ENCODE peak calls at places on chromosomes 1 and 21, in six cellular contexts. X, M, E, U, I and A are unnamed samples.

GRCh38 chr1:78547081-78547480 is 56.3 kb downstream of the PTGFR start:
- DNase-seq in X (no peak), M (no peak), E (no peak), U (no peak), I (no peak), A (no peak)

GRCh38 chr1:3355894-3356826 is 98.3 kb upstream of the ARHGEF16 start:
- DNase-seq in X (no peak), M (no peak), E (no peak), U (no peak), I (no peak), A (no peak)

GRCh38 chr1:115604508-115604907 is 37.3 kb upstream of the VANGL1 start:
- DNase-seq in X (no peak), M (no peak), E (no peak), U (no peak), I (no peak), A (no peak)

GRCh38 chr1:110619412-110620249 is 13.5 kb upstream of the KCNA2 start:
- DNase-seq in X (peak), M (peak), E (peak), U (peak), I (peak), A (peak)

GRCh38 chr21:44870748-44871495 is 2.6 kb downstream of the PTTG1IP start:
- DNase-seq in X (peak), M (peak), E (no peak), U (no peak), I (no peak), A (peak)

GRCh38 chr1:40877681-40878080 is 15.5 kb upstream of the CITED4 start:
- DNase-seq in X (peak), M (peak), E (peak), U (no peak), I (peak), A (peak)

GRCh38 chr1:91610829-91611228 is 110.2 kb downstream of the CDC7 start:
- DNase-seq in X (no peak), M (no peak), E (no peak), U (no peak), I (no peak), A (no peak)

GRCh38 chr1:162732566-162733335 is 57.8 kb upstream of the HSD17B7 start:
- DNase-seq in X (no peak), M (no peak), E (no peak), U (no peak), I (no peak), A (no peak)

GRCh38 chr1:204426035-204426436 is 14.4 kb upstream of the PPP1R15B start:
- DNase-seq in X (peak), M (peak), E (no peak), U (no peak), I (no peak), A (peak)

GRCh38 chr1:32413507-32414185 is 19.4 kb upstream of the BSDC1 start:
- DNase-seq in X (peak), M (peak), E (peak), U (peak), I (peak), A (peak)

GRCh38 chr1:107963601-107964396 is 1.2 kb downstream of the VAV3 start:
- DNase-seq in X (peak), M (no peak), E (no peak), U (peak), I (no peak), A (peak)

GRCh38 chr1:101769520-101769919 is 227.2 kb downstream of the OLFM3 start:
- DNase-seq in X (peak), M (no peak), E (no peak), U (no peak), I (peak), A (peak)

GRCh38 chr1:11151854-11152612 is 37.1 kb upstream of the ANGPTL7 start:
- DNase-seq in X (no peak), M (no peak), E (no peak), U (no peak), I (no peak), A (no peak)

GRCh38 chr1:84665703-84666317 is 24.5 kb downstream of the SSX2IP start:
- DNase-seq in X (no peak), M (no peak), E (no peak), U (no peak), I (no peak), A (no peak)

GRCh38 chr1:163824490-163824889 is 502.7 kb downstream of the NUF2 start:
- DNase-seq in X (peak), M (no peak), E (no peak), U (no peak), I (no peak), A (peak)

GRCh38 chr1:201693019-201693372 is 136.0 kb upstream of the IPO9 start:
- DNase-seq in X (no peak), M (no peak), E (no peak), U (no peak), I (peak), A (no peak)

GRCh38 chr1:207999274-207999915 is 88.5 kb upstream of the CD34 start:
- DNase-seq in X (no peak), M (no peak), E (no peak), U (no peak), I (no peak), A (no peak)

GRCh38 chr1:231162300-231162969 is 577 bp downstream of the TRIM67 start:
- DNase-seq in X (no peak), M (no peak), E (no peak), U (no peak), I (peak), A (peak)

GRCh38 chr1:92439291-92439690 is 47.4 kb downstream of the GFI1 start:
- DNase-seq in X (no peak), M (no peak), E (no peak), U (no peak), I (no peak), A (no peak)

GRCh38 chr1:202133016-202133415 is 10.3 kb downstream of the GPR37L1 start:
- DNase-seq in X (no peak), M (no peak), E (no peak), U (no peak), I (no peak), A (no peak)

GRCh38 chr21:34830386-34831140 is 161.8 kb downstream of the CLIC6 start:
- DNase-seq in X (no peak), M (no peak), E (no peak), U (no peak), I (no peak), A (no peak)

GRCh38 chr1:246782120-246782900 is 58.1 kb downstream of the SCCPDH start:
- DNase-seq in X (peak), M (no peak), E (no peak), U (no peak), I (peak), A (peak)

GRCh38 chr21:32414579-32415358 is 2.3 kb downstream of the EVA1C start:
- DNase-seq in X (peak), M (no peak), E (no peak), U (no peak), I (no peak), A (peak)

GRCh38 chr1:153626929-153627796 is at the start of gene S100A13:
- DNase-seq in X (peak), M (peak), E (peak), U (peak), I (peak), A (peak)

DNA sequence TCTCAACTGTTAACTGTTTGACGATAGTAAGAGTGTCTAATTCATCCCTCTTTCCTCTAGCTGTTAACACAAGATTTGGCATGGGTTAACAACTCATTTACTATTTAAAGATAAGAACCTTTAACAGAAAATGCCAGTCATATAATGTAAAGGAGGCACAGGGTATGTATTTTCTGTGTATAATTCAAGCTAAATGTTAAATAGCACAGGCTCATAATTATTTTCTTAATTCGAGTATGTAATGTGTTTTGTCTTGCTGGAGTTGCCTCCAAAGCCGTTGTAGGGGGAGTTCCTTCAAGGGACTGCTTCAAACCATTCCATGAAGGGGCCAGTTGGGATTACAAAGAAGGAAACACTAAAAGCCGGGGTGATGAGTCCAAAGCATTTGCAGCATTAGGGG is 111.5 kb downstream of the NCAM2 start:
- DNase-seq in X (no peak), M (no peak), E (no peak), U (no peak), I (no peak), A (no peak)
- H3K4me3 ChIP-seq in X (no peak), M (no peak), E (no peak), U (no peak), I (no peak), A (no peak)

GRCh38 chr1:89620664-89621063 is 12.3 kb upstream of the LRRC8C start:
- DNase-seq in X (no peak), M (no peak), E (no peak), U (no peak), I (no peak), A (no peak)

GRCh38 chr1:89627596-89627962 is 5.3 kb upstream of the LRRC8C start:
- DNase-seq in X (no peak), M (no peak), E (no peak), U (no peak), I (no peak), A (no peak)

GRCh38 chr1:89624314-89624713 is 8.6 kb upstream of the LRRC8C start:
- DNase-seq in X (no peak), M (no peak), E (no peak), U (no peak), I (no peak), A (no peak)

GRCh38 chr1:89624715-89625323 is 8.1 kb upstream of the LRRC8C start:
- DNase-seq in X (no peak), M (no peak), E (no peak), U (no peak), I (no peak), A (no peak)

DNA sequence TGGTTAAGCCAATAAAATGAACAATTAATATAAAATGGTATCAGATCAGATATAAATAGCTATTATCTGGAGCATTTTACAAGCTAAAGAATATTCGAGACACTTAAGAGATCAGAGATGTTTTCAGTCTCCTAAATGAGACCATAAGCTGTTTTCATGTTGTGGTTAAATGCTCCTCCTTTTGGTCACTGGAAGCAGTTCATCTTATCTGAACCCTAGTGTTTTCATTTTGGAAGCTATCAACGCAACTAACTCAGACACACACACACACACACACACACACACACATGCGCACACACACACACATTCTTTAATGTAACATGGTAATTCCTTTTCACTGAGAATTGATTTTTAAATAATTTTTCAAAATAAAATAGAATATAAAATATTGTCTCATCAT is 10.0 kb upstream of the LRRC8C start:
- DNase-seq in X (peak), M (no peak), E (no peak), U (no peak), I (no peak), A (peak)
- TF ChIP-seq CTCF in X (peak), M (peak), E (no peak), U (no peak), I (peak), A (peak)

GRCh38 chr1:173122958-173123852 is 72.5 kb upstream of the TNFSF18 start:
- DNase-seq in X (peak), M (peak), E (no peak), U (peak), I (peak), A (peak)

GRCh38 chr1:173127369-173128307 is 76.9 kb upstream of the TNFSF18 start:
- DNase-seq in X (no peak), M (no peak), E (no peak), U (no peak), I (no peak), A (no peak)

GRCh38 chr1:173128737-173129136 is 78.0 kb upstream of the TNFSF18 start:
- DNase-seq in X (peak), M (no peak), E (no peak), U (no peak), I (no peak), A (peak)

GRCh38 chr1:173122344-173122880 is 71.7 kb upstream of the TNFSF18 start:
- DNase-seq in X (no peak), M (no peak), E (no peak), U (no peak), I (no peak), A (peak)

GRCh38 chr1:173126421-173126820 is 75.7 kb upstream of the TNFSF18 start:
- DNase-seq in X (no peak), M (no peak), E (no peak), U (no peak), I (no peak), A (peak)
- H3K4me3 ChIP-seq in X (no peak), M (no peak), E (no peak), U (no peak), I (no peak), A (no peak)

GRCh38 chr1:198927129-198927528 is 288.3 kb downstream of the PTPRC start:
- DNase-seq in X (no peak), M (no peak), E (no peak), U (no peak), I (no peak), A (no peak)

GRCh38 chr1:198932351-198932991 is 293.6 kb downstream of the PTPRC start:
- DNase-seq in X (peak), M (peak), E (no peak), U (no peak), I (no peak), A (peak)

GRCh38 chr1:198933506-198933905 is 294.7 kb downstream of the PTPRC start:
- DNase-seq in X (no peak), M (no peak), E (no peak), U (no peak), I (no peak), A (no peak)

GRCh38 chr1:198929111-198929604 is 290.3 kb downstream of the PTPRC start:
- DNase-seq in X (no peak), M (no peak), E (no peak), U (no peak), I (no peak), A (no peak)

GRCh38 chr1:198929961-198930599 is 291.2 kb downstream of the PTPRC start:
- DNase-seq in X (peak), M (no peak), E (no peak), U (no peak), I (no peak), A (no peak)
- TF ChIP-seq CTCF in X (no peak), M (no peak), E (no peak), U (no peak), I (no peak), A (no peak)

DNA sequence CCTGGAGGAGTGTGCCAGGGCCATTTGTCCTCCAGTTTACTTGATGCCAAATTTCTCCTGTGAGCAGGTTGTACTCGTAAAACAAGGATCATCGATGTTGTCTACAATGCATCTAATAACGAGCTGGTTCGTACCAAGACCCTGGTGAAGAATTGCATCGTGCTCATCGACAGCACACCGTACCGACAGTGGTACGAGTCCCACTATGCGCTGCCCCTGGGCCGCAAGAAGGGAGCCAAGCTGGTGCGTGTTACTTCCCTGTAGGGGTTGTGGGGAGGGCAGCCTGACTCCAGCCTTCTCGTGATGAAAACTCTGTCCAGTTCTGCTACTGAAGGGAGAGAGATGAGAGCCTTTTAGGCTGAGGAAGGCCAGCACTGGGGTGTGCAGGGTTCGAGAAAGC is 2.2 kb downstream of the RPS8 start:
- DNase-seq in X (no peak), M (no peak), E (no peak), U (no peak), I (no peak), A (no peak)
- H3K4me3 ChIP-seq in X (no peak), M (peak), E (no peak), U (no peak), I (peak), A (peak)

DNA sequence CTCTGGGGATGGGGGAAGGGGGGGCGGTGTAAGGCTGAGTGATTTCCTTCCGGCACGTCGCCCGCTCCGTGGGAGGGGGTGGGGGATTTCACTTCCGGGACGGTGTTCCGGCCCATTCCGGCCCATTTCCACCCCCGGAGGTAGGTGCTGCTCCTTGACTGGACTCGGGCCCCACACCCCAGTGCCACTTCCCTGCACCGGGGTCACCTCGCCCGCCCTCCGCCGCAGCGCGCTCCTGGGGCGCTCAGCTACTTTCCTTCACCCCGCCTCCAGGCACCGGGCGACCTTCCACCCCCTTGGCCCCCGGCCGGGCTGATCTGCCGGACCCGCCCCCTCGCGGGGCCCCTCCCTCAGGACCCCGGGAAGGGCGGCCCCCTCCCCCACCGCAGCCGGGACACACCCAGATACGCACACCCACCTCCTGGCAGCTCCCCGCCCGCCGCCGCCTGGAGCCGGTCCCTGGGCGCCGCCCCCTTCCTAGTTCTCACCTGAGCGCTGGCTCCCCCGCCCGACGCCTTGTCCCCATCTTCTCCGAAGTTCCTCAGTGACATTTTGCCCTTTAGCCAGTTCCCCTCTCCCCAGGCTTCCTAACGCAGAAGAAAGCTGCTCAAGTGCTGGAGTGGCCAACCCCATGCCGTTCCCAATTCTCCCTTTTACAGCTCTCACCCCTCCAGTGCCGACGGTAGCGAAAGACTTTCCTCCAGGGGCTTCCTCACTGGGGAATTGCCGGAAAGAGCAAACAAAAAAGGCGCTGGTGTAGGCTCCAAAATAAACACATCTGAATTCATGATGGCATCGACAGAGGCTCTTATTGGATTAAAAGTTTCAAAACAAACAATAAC is at the start of gene ZBTB37:
- DNase-seq in X (peak), M (peak), E (peak), U (peak), I (peak), A (peak)
- TF ChIP-seq CTCF in X (peak), M (no peak), E (no peak), U (no peak), I (no peak), A (no peak)

DNA sequence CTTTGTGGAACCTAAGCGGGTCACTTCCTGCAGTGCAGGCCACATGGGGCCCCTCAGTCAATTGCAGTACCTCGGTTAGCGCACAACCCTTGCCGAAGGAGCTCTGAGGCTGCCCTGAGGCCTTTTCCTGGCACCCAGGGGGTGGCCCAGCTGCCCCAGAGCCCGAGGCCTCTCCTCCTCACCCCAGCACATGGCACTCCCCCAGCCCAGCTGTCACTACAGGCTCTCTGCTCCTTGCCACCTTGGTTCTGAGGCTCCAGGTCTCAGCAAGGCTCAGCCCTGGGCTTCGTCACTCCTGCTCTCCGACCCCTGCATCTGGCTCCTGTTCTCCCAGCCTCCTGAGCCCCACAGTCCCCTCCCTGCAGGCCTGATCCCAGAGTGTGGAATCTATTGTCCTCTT is 192.7 kb upstream of the POU3F1 start:
- DNase-seq in X (no peak), M (no peak), E (no peak), U (no peak), I (no peak), A (no peak)
- H3K4me3 ChIP-seq in X (no peak), M (no peak), E (no peak), U (no peak), I (no peak), A (no peak)

GRCh38 chr1:25484096-25484495 is 53.4 kb downstream of the MACO1 start:
- DNase-seq in X (no peak), M (no peak), E (no peak), U (no peak), I (no peak), A (no peak)

GRCh38 chr1:25485536-25486235 is 55.0 kb downstream of the MACO1 start:
- DNase-seq in X (no peak), M (no peak), E (no peak), U (no peak), I (no peak), A (no peak)

GRCh38 chr1:25487628-25488027 is 55.8 kb upstream of the LDLRAP1 start:
- DNase-seq in X (no peak), M (no peak), E (no peak), U (no peak), I (no peak), A (no peak)

GRCh38 chr1:25484533-25484932 is 53.8 kb downstream of the MACO1 start:
- DNase-seq in X (no peak), M (no peak), E (no peak), U (no peak), I (no peak), A (no peak)

GRCh38 chr1:25486602-25487001 is 55.9 kb downstream of the MACO1 start:
- DNase-seq in X (no peak), M (no peak), E (no peak), U (no peak), I (no peak), A (peak)
- TF ChIP-seq CTCF in X (no peak), M (no peak), E (no peak), U (no peak), I (peak), A (no peak)